ENCODE peak calls at places on chromosomes 5 and 9, in nine cellular contexts. One of them, this sample, is unnamed. For H3K4me1, the result is how much of the 10 kb centered on the place peaks cover.

GRCh38 chr5:138601444-138601843 is 26.2 kb upstream of the HSPA9 start:
- DNase-seq in HCT116: no peak
- DNase-seq in uterus: no peak
- DNase-seq in GM23248: peak
- DNase-seq in upper lobe of right lung: no peak
- DNase-seq in CD4-positive, CD25-positive, alpha-beta regulatory T cell: no peak
- DNase-seq in esophagus squamous epithelium: no peak
- DNase-seq in astrocyte: no peak
- DNase-seq in osteoblast: peak
- DNase-seq in this sample: no peak

GRCh38 chr9:100131875-100132430 is 32.9 kb downstream of the INVS start:
- DNase-seq in HCT116: no peak
- DNase-seq in uterus: no peak
- DNase-seq in GM23248: no peak
- DNase-seq in upper lobe of right lung: no peak
- DNase-seq in CD4-positive, CD25-positive, alpha-beta regulatory T cell: no peak
- DNase-seq in esophagus squamous epithelium: no peak
- DNase-seq in astrocyte: no peak
- DNase-seq in osteoblast: no peak
- DNase-seq in this sample: no peak

GRCh38 chr9:131800885-131801284 is 61.0 kb upstream of the RAPGEF1 start:
- DNase-seq in HCT116: no peak
- DNase-seq in uterus: no peak
- DNase-seq in GM23248: no peak
- DNase-seq in upper lobe of right lung: no peak
- DNase-seq in CD4-positive, CD25-positive, alpha-beta regulatory T cell: no peak
- DNase-seq in esophagus squamous epithelium: no peak
- DNase-seq in astrocyte: no peak
- DNase-seq in osteoblast: no peak
- DNase-seq in this sample: no peak

GRCh38 chr5:128534729-128535128 is 3.3 kb downstream of the FBN2 start:
- DNase-seq in HCT116: no peak
- DNase-seq in uterus: no peak
- DNase-seq in GM23248: peak
- DNase-seq in upper lobe of right lung: no peak
- DNase-seq in CD4-positive, CD25-positive, alpha-beta regulatory T cell: no peak
- DNase-seq in esophagus squamous epithelium: no peak
- DNase-seq in astrocyte: peak
- DNase-seq in osteoblast: peak
- DNase-seq in this sample: no peak

GRCh38 chr5:175690025-175690424 is 32.2 kb downstream of the HRH2 start:
- DNase-seq in HCT116: no peak
- DNase-seq in uterus: no peak
- DNase-seq in GM23248: no peak
- DNase-seq in upper lobe of right lung: peak
- DNase-seq in CD4-positive, CD25-positive, alpha-beta regulatory T cell: no peak
- DNase-seq in esophagus squamous epithelium: no peak
- DNase-seq in astrocyte: no peak
- DNase-seq in osteoblast: peak
- DNase-seq in this sample: no peak

GRCh38 chr5:135386886-135387628 is 12.0 kb downstream of the MACROH2A1 start:
- DNase-seq in HCT116: peak
- DNase-seq in uterus: no peak
- DNase-seq in GM23248: peak
- DNase-seq in upper lobe of right lung: no peak
- DNase-seq in CD4-positive, CD25-positive, alpha-beta regulatory T cell: no peak
- DNase-seq in esophagus squamous epithelium: no peak
- DNase-seq in astrocyte: peak
- DNase-seq in osteoblast: peak
- DNase-seq in this sample: no peak

GRCh38 chr9:117722108-117722761 is 18.0 kb downstream of the TLR4 start:
- DNase-seq in HCT116: no peak
- DNase-seq in uterus: no peak
- DNase-seq in GM23248: no peak
- DNase-seq in upper lobe of right lung: no peak
- DNase-seq in CD4-positive, CD25-positive, alpha-beta regulatory T cell: no peak
- DNase-seq in esophagus squamous epithelium: no peak
- DNase-seq in astrocyte: no peak
- DNase-seq in osteoblast: no peak
- DNase-seq in this sample: no peak

GRCh38 chr5:82347213-82347947 is 69.2 kb upstream of the RPS23 start:
- DNase-seq in HCT116: no peak
- DNase-seq in uterus: peak
- DNase-seq in GM23248: peak
- DNase-seq in upper lobe of right lung: no peak
- DNase-seq in CD4-positive, CD25-positive, alpha-beta regulatory T cell: no peak
- DNase-seq in esophagus squamous epithelium: no peak
- DNase-seq in astrocyte: peak
- DNase-seq in osteoblast: peak
- DNase-seq in this sample: no peak

GRCh38 chr5:88058625-88059024 is 210.0 kb downstream of the TMEM161B start:
- DNase-seq in HCT116: no peak
- DNase-seq in uterus: no peak
- DNase-seq in GM23248: no peak
- DNase-seq in upper lobe of right lung: no peak
- DNase-seq in CD4-positive, CD25-positive, alpha-beta regulatory T cell: no peak
- DNase-seq in esophagus squamous epithelium: no peak
- DNase-seq in astrocyte: no peak
- DNase-seq in osteoblast: no peak
- DNase-seq in this sample: no peak

GRCh38 chr5:159864885-159865622 is 51.2 kb upstream of the ADRA1B start:
- DNase-seq in HCT116: no peak
- DNase-seq in uterus: no peak
- DNase-seq in GM23248: peak
- DNase-seq in upper lobe of right lung: no peak
- DNase-seq in CD4-positive, CD25-positive, alpha-beta regulatory T cell: no peak
- DNase-seq in esophagus squamous epithelium: no peak
- DNase-seq in astrocyte: peak
- DNase-seq in osteoblast: no peak
- DNase-seq in this sample: no peak

GRCh38 chr9:135878528-135879236 is 28.7 kb downstream of the CAMSAP1 start:
- DNase-seq in HCT116: no peak
- DNase-seq in uterus: no peak
- DNase-seq in GM23248: no peak
- DNase-seq in upper lobe of right lung: no peak
- DNase-seq in CD4-positive, CD25-positive, alpha-beta regulatory T cell: no peak
- DNase-seq in esophagus squamous epithelium: no peak
- DNase-seq in astrocyte: no peak
- DNase-seq in osteoblast: peak
- DNase-seq in this sample: no peak

GRCh38 chr5:59757442-59757841 is 136.1 kb downstream of the PDE4D start:
- DNase-seq in HCT116: no peak
- DNase-seq in uterus: no peak
- DNase-seq in GM23248: peak
- DNase-seq in upper lobe of right lung: no peak
- DNase-seq in CD4-positive, CD25-positive, alpha-beta regulatory T cell: no peak
- DNase-seq in esophagus squamous epithelium: no peak
- DNase-seq in astrocyte: peak
- DNase-seq in osteoblast: peak
- DNase-seq in this sample: no peak

GRCh38 chr5:59758566-59758965 is 135.0 kb downstream of the PDE4D start:
- DNase-seq in HCT116: no peak
- DNase-seq in uterus: no peak
- DNase-seq in GM23248: no peak
- DNase-seq in upper lobe of right lung: no peak
- DNase-seq in CD4-positive, CD25-positive, alpha-beta regulatory T cell: no peak
- DNase-seq in esophagus squamous epithelium: no peak
- DNase-seq in astrocyte: no peak
- DNase-seq in osteoblast: no peak
- DNase-seq in this sample: no peak

GRCh38 chr5:59755476-59755875 is 138.1 kb downstream of the PDE4D start:
- DNase-seq in HCT116: no peak
- DNase-seq in uterus: no peak
- DNase-seq in GM23248: no peak
- DNase-seq in upper lobe of right lung: no peak
- DNase-seq in CD4-positive, CD25-positive, alpha-beta regulatory T cell: no peak
- DNase-seq in esophagus squamous epithelium: no peak
- DNase-seq in astrocyte: no peak
- DNase-seq in osteoblast: no peak
- DNase-seq in this sample: no peak

GRCh38 chr5:59759600-59760357 is 133.7 kb downstream of the PDE4D start:
- DNase-seq in HCT116: no peak
- DNase-seq in uterus: no peak
- DNase-seq in GM23248: peak
- DNase-seq in upper lobe of right lung: no peak
- DNase-seq in CD4-positive, CD25-positive, alpha-beta regulatory T cell: no peak
- DNase-seq in esophagus squamous epithelium: no peak
- DNase-seq in astrocyte: no peak
- DNase-seq in osteoblast: no peak
- DNase-seq in this sample: no peak

GRCh38 chr5:59756373-59757035 is 137.0 kb downstream of the PDE4D start:
- DNase-seq in HCT116: no peak
- DNase-seq in uterus: no peak
- DNase-seq in GM23248: no peak
- DNase-seq in upper lobe of right lung: no peak
- DNase-seq in CD4-positive, CD25-positive, alpha-beta regulatory T cell: no peak
- DNase-seq in esophagus squamous epithelium: no peak
- DNase-seq in astrocyte: no peak
- DNase-seq in osteoblast: peak
- DNase-seq in this sample: no peak
- H3K4me1 ChIP-seq in HCT116: under half
- H3K4me1 ChIP-seq in uterus: under half
- H3K4me1 ChIP-seq in GM23248: under half
- H3K4me1 ChIP-seq in upper lobe of right lung: under half
- H3K4me1 ChIP-seq in CD4-positive, CD25-positive, alpha-beta regulatory T cell: under half
- H3K4me1 ChIP-seq in esophagus squamous epithelium: under half
- H3K4me1 ChIP-seq in astrocyte: under half
- H3K4me1 ChIP-seq in osteoblast: under half
- H3K4me1 ChIP-seq in this sample: under half

GRCh38 chr9:136947955-136948510 is 3.0 kb downstream of the C8G start:
- DNase-seq in HCT116: peak
- DNase-seq in uterus: no peak
- DNase-seq in GM23248: peak
- DNase-seq in upper lobe of right lung: peak
- DNase-seq in CD4-positive, CD25-positive, alpha-beta regulatory T cell: no peak
- DNase-seq in esophagus squamous epithelium: no peak
- DNase-seq in astrocyte: no peak
- DNase-seq in osteoblast: peak
- DNase-seq in this sample: peak

GRCh38 chr9:136945333-136946227 is 537 bp downstream of the C8G start:
- DNase-seq in HCT116: no peak
- DNase-seq in uterus: no peak
- DNase-seq in GM23248: no peak
- DNase-seq in upper lobe of right lung: no peak
- DNase-seq in CD4-positive, CD25-positive, alpha-beta regulatory T cell: no peak
- DNase-seq in esophagus squamous epithelium: no peak
- DNase-seq in astrocyte: no peak
- DNase-seq in osteoblast: peak
- DNase-seq in this sample: no peak

GRCh38 chr9:136946228-136946892 is 1.3 kb downstream of the C8G start:
- DNase-seq in HCT116: no peak
- DNase-seq in uterus: no peak
- DNase-seq in GM23248: no peak
- DNase-seq in upper lobe of right lung: no peak
- DNase-seq in CD4-positive, CD25-positive, alpha-beta regulatory T cell: no peak
- DNase-seq in esophagus squamous epithelium: no peak
- DNase-seq in astrocyte: no peak
- DNase-seq in osteoblast: peak
- DNase-seq in this sample: no peak

GRCh38 chr9:136949239-136949816 is 2.7 kb upstream of the LCN12 start:
- DNase-seq in HCT116: no peak
- DNase-seq in uterus: no peak
- DNase-seq in GM23248: no peak
- DNase-seq in upper lobe of right lung: no peak
- DNase-seq in CD4-positive, CD25-positive, alpha-beta regulatory T cell: no peak
- DNase-seq in esophagus squamous epithelium: no peak
- DNase-seq in astrocyte: no peak
- DNase-seq in osteoblast: peak
- DNase-seq in this sample: no peak

DNA sequence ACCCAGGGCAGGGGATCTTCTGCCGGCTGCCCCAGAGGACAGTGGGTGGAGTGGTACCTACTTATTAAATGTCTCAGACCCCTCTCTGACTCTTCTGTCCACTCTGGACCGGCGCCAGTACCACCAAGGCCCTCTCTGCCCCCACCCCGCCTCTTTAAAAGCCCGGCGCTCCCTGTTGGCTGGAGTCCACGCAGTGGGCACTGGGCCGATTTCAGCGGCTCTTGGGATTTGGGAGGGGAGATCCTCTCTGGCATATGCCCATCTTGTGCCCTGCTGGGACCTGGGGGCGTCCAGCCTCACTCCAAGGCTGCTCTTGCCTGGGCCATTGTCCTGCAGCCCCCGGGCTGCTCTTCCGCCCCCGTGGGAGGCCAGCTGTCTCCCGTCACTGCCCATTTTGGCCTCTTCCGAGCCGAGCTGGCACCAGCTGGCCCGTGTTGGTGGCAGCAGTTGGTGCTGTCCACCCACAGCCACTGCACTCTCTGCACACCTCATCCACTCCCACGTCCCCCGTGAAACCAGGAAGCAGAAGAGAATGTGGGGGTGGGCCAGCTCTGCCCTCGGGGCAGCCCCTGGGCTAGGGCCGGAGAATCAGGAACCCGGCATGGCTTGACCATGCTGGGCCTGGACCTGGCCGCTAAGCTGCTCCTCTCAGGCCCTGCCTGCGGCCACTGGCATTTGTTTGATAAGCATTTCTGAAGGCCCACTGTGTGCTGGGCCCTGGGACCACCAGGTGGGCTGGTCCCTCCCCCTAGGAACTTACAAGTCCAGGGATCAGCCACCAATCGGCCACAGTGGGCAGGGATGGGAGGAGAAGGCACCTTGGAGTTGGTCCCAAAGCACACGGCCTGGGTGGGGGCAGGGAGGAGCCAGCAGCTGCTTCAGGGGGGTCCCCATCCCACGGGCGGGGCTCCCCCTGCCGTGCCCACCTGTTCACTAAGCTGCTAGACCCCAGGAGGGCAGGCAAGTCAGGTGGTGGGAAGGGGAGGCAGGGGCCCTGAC is 2.1 kb downstream of the C8G start:
- DNase-seq in HCT116: no peak
- DNase-seq in uterus: no peak
- DNase-seq in GM23248: no peak
- DNase-seq in upper lobe of right lung: no peak
- DNase-seq in CD4-positive, CD25-positive, alpha-beta regulatory T cell: no peak
- DNase-seq in esophagus squamous epithelium: no peak
- DNase-seq in astrocyte: no peak
- DNase-seq in osteoblast: peak
- DNase-seq in this sample: no peak
- H3K4me1 ChIP-seq in HCT116: half or more
- H3K4me1 ChIP-seq in uterus: under half
- H3K4me1 ChIP-seq in GM23248: under half
- H3K4me1 ChIP-seq in upper lobe of right lung: under half
- H3K4me1 ChIP-seq in CD4-positive, CD25-positive, alpha-beta regulatory T cell: under half
- H3K4me1 ChIP-seq in esophagus squamous epithelium: half or more
- H3K4me1 ChIP-seq in astrocyte: under half
- H3K4me1 ChIP-seq in osteoblast: under half
- H3K4me1 ChIP-seq in this sample: under half

GRCh38 chr5:65819905-65820240 is 97.9 kb downstream of the NLN start:
- DNase-seq in HCT116: no peak
- DNase-seq in uterus: no peak
- DNase-seq in GM23248: no peak
- DNase-seq in upper lobe of right lung: no peak
- DNase-seq in CD4-positive, CD25-positive, alpha-beta regulatory T cell: no peak
- DNase-seq in esophagus squamous epithelium: no peak
- DNase-seq in astrocyte: no peak
- DNase-seq in osteoblast: no peak
- DNase-seq in this sample: no peak
- H3K4me1 ChIP-seq in HCT116: under half
- H3K4me1 ChIP-seq in uterus: under half
- H3K4me1 ChIP-seq in GM23248: under half
- H3K4me1 ChIP-seq in upper lobe of right lung: under half
- H3K4me1 ChIP-seq in CD4-positive, CD25-positive, alpha-beta regulatory T cell: under half
- H3K4me1 ChIP-seq in esophagus squamous epithelium: under half
- H3K4me1 ChIP-seq in astrocyte: under half
- H3K4me1 ChIP-seq in osteoblast: under half
- H3K4me1 ChIP-seq in this sample: under half

GRCh38 chr5:10157085-10157669 is 92.5 kb downstream of the ATPSCKMT start:
- DNase-seq in HCT116: no peak
- DNase-seq in uterus: no peak
- DNase-seq in GM23248: no peak
- DNase-seq in upper lobe of right lung: no peak
- DNase-seq in CD4-positive, CD25-positive, alpha-beta regulatory T cell: no peak
- DNase-seq in esophagus squamous epithelium: no peak
- DNase-seq in astrocyte: no peak
- DNase-seq in osteoblast: no peak
- DNase-seq in this sample: peak
- H3K4me1 ChIP-seq in HCT116: under half
- H3K4me1 ChIP-seq in uterus: under half
- H3K4me1 ChIP-seq in GM23248: under half
- H3K4me1 ChIP-seq in upper lobe of right lung: under half
- H3K4me1 ChIP-seq in CD4-positive, CD25-positive, alpha-beta regulatory T cell: under half
- H3K4me1 ChIP-seq in esophagus squamous epithelium: under half
- H3K4me1 ChIP-seq in astrocyte: under half
- H3K4me1 ChIP-seq in osteoblast: under half
- H3K4me1 ChIP-seq in this sample: under half